ENCODE peak calls at places on chromosomes 6 and 20, in four cellular contexts. U is IMR-90, P is A549, K is K562. W is an unnamed sample.

GRCh38 chr20:53255102-53255710 is 283.0 kb downstream of the TSHZ2 start:
- DNase-seq in U (no peak), P (no peak), K (no peak), W (no peak)

GRCh38 chr20:57868310-57868709 is 158.5 kb upstream of the PMEPA1 start:
- DNase-seq in U (no peak), P (no peak), K (no peak), W (no peak)

GRCh38 chr20:63595416-63596127 is 21.5 kb upstream of the HELZ2 start:
- DNase-seq in U (no peak), P (no peak), K (no peak), W (no peak)

GRCh38 chr20:38275815-38276550 is 15.4 kb upstream of the KIAA1755 start:
- DNase-seq in U (peak; percentile 96), P (no peak), K (no peak), W (no peak)

GRCh38 chr20:24770628-24771556 is 178.2 kb upstream of the CST7 start:
- DNase-seq in U (no peak), P (no peak), K (no peak), W (no peak)

GRCh38 chr6:135880066-135880972 is 28.8 kb downstream of the PDE7B start:
- DNase-seq in U (peak; percentile 76), P (peak; percentile 3), K (no peak), W (peak; percentile 61)

GRCh38 chr20:62087227-62087626 is 21.5 kb upstream of the TAF4 start:
- DNase-seq in U (no peak), P (no peak), K (no peak), W (no peak)

GRCh38 chr6:63573140-63573898 is 1.0 kb downstream of the LOC128125822 start:
- DNase-seq in U (peak; percentile 55), P (no peak), K (peak; percentile 61), W (peak; percentile 55)

GRCh38 chr6:107727096-107727757 is 96.9 kb downstream of the SCML4 start:
- DNase-seq in U (no peak), P (no peak), K (no peak), W (no peak)

GRCh38 chr20:25302596-25302995 is 54.7 kb downstream of the PYGB start:
- DNase-seq in U (no peak), P (no peak), K (no peak), W (no peak)

GRCh38 chr6:114747995-114748625 is 405.3 kb upstream of the HS3ST5 start:
- DNase-seq in U (peak; percentile 45), P (no peak), K (peak; percentile 4), W (no peak)

GRCh38 chr20:25369971-25370370 is 20.7 kb downstream of the ABHD12 start:
- DNase-seq in U (no peak), P (no peak), K (no peak), W (no peak)

GRCh38 chr20:6575912-6576391 is 191.5 kb upstream of the BMP2 start:
- DNase-seq in U (peak; percentile 72), P (no peak), K (no peak), W (peak; percentile 53)

GRCh38 chr6:25138697-25139051 is 140.5 kb upstream of the CARMIL1 start:
- DNase-seq in U (peak; percentile 30), P (no peak), K (no peak), W (no peak)

GRCh38 chr6:148814869-148815268 is 68.0 kb downstream of the UST start:
- DNase-seq in U (no peak), P (no peak), K (no peak), W (no peak)

GRCh38 chr20:48716086-48716485 is 111.7 kb downstream of the PREX1 start:
- DNase-seq in U (no peak), P (no peak), K (no peak), W (no peak)

GRCh38 chr6:4055420-4056041 is 23.4 kb downstream of the FAM217A start:
- DNase-seq in U (peak; percentile 89), P (peak; percentile 47), K (peak; percentile 61), W (no peak)

GRCh38 chr6:32819729-32820128 is 2.9 kb upstream of the HLA-DOB start:
- DNase-seq in U (peak; percentile 79), P (no peak), K (no peak), W (no peak)

GRCh38 chr20:30376767-30377658 is 880.5 kb upstream of the DEFB115 start:
- DNase-seq in U (peak; percentile 79), P (peak; percentile 67), K (peak; percentile 86), W (peak; percentile 28)

GRCh38 chr6:157241411-157241979 is 81.8 kb downstream of the TMEM242 start:
- DNase-seq in U (no peak), P (no peak), K (no peak), W (no peak)

GRCh38 chr6:167676000-167676665 is 150.6 kb upstream of the AFDN start:
- DNase-seq in U (no peak), P (no peak), K (no peak), W (no peak)

GRCh38 chr20:6055161-6055783 is 1.4 kb upstream of the LRRN4 start:
- DNase-seq in U (no peak), P (no peak), K (peak; percentile 34), W (no peak)

GRCh38 chr6:5246870-5247161 is 13.9 kb downstream of the LYRM4 start:
- DNase-seq in U (no peak), P (no peak), K (no peak), W (no peak)

GRCh38 chr6:11076540-11076939 is 17.1 kb upstream of the SMIM13 start:
- DNase-seq in U (no peak), P (no peak), K (no peak), W (no peak)

GRCh38 chr20:38156888-38157634 is 8.0 kb downstream of the TGM2 start:
- DNase-seq in U (peak; percentile 34), P (no peak), K (no peak), W (no peak)

GRCh38 chr6:168002812-168003211 is 5.3 kb downstream of the KIF25 start:
- DNase-seq in U (no peak), P (no peak), K (no peak), W (no peak)

GRCh38 chr20:35055445-35056276 is 36.9 kb downstream of the TRPC4AP start:
- DNase-seq in U (peak; percentile 38), P (no peak), K (no peak), W (no peak)

GRCh38 chr20:63103402-63104311 is 96.9 kb upstream of the BHLHE23 start:
- DNase-seq in U (peak; percentile 3), P (no peak), K (no peak), W (no peak)

GRCh38 chr6:27872634-27873028 is 39.6 kb downstream of the OR2B2 start:
- DNase-seq in U (no peak), P (no peak), K (no peak), W (no peak)

GRCh38 chr20:51434556-51435256 is 107.8 kb downstream of the NFATC2 start:
- DNase-seq in U (peak; percentile 91), P (no peak), K (no peak), W (no peak)

GRCh38 chr6:170295519-170296422 is 4.9 kb upstream of the DLL1 start:
- DNase-seq in U (no peak), P (no peak), K (peak; percentile 49), W (no peak)

GRCh38 chr6:139109558-139109957 is 25.3 kb upstream of the HECA start:
- DNase-seq in U (peak; percentile 12), P (no peak), K (no peak), W (no peak)

GRCh38 chr6:1382331-1382882 is 7.0 kb upstream of the FOXF2 start:
- DNase-seq in U (no peak), P (no peak), K (no peak), W (no peak)

GRCh38 chr6:1380625-1381396 is 8.6 kb upstream of the FOXF2 start:
- DNase-seq in U (no peak), P (no peak), K (no peak), W (no peak)

GRCh38 chr6:1382883-1383728 is 6.3 kb upstream of the FOXF2 start:
- DNase-seq in U (no peak), P (no peak), K (no peak), W (no peak)

GRCh38 chr6:1379810-1380198 is 9.6 kb upstream of the FOXF2 start:
- DNase-seq in U (no peak), P (no peak), K (no peak), W (no peak)

GRCh38 chr6:1381397-1382330 is 7.7 kb upstream of the FOXF2 start:
- DNase-seq in U (no peak), P (no peak), K (peak; percentile 77), W (no peak)
- TF ChIP-seq ELK1 in U (no peak), P (no peak), K (no peak), W (no peak)

DNA sequence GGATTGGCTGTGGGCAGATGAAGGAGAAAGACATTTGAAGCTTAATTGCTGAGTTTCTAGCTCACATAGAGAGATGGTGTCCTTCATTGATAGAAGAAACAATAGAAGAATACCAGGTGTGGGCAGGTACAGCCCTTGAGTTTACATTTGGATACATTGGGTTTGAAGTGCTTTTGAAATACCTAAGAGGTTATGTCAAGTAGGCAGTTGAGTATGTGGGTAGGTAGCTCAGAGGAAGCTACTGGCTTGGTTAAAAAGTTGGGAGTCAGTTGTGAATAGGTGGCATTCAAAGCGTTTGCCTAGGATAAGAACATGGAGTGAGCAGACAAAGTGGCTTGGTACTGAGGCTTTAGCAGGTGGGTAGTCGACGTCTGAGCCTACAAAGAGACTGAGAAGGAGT is 25.0 kb downstream of the NDUFAF5 start:
- DNase-seq in U (no peak), P (no peak), K (no peak), W (no peak)
- H3K4me1 ChIP-seq in U (no peaks in the 10 kb centered on the region), P (no peaks in the 10 kb centered on the region), K (no peaks in the 10 kb centered on the region), W (no peaks in the 10 kb centered on the region)

GRCh38 chr6:44642345-44642744 is 254.8 kb downstream of the CDC5L start:
- DNase-seq in U (no peak), P (no peak), K (no peak), W (no peak)

GRCh38 chr6:44641344-44641743 is 253.8 kb downstream of the CDC5L start:
- DNase-seq in U (no peak), P (no peak), K (no peak), W (no peak)

GRCh38 chr6:44646355-44646754 is 258.8 kb downstream of the CDC5L start:
- DNase-seq in U (peak; percentile 19), P (no peak), K (no peak), W (no peak)

GRCh38 chr6:44642870-44643522 is 255.5 kb downstream of the CDC5L start:
- DNase-seq in U (peak; percentile 18), P (no peak), K (no peak), W (no peak)

DNA sequence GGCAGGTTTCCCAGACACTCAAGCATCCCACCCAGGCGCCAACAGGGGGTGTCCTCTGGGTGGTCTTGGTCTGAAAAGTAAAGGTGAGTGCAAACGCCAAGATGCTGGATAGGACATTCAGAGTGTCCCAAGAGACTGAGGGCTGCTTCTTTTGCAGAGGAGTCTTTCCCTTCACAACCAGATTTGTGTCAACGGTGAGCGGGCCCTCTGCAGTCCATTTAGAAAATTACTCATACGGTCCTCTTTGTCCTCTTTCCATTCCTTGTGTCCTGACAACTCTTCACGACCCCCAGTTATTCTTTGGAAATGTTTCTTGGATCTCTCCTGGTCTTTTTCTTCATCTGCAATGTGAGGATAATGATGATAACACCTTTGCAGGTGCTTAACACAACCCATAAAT is 257.8 kb downstream of the CDC5L start:
- DNase-seq in U (no peak), P (no peak), K (peak; percentile 24), W (no peak)
- TF ChIP-seq ELK1 in U (no peak), P (no peak), K (no peak), W (no peak)

GRCh38 chr20:1949711-1950110 is 44.1 kb downstream of the PDYN start:
- DNase-seq in U (no peak), P (no peak), K (no peak), W (no peak)
- H3K4me1 ChIP-seq in U (peaks cover 2% of the 10 kb centered on the region), P (no peaks in the 10 kb centered on the region), K (no peaks in the 10 kb centered on the region), W (peaks cover 18% of the 10 kb centered on the region)

GRCh38 chr6:101296184-101296583 is 97.3 kb upstream of the GRIK2 start:
- DNase-seq in U (peak; percentile 2), P (no peak), K (no peak), W (no peak)

GRCh38 chr6:101290346-101290745 is 103.2 kb upstream of the GRIK2 start:
- DNase-seq in U (no peak), P (no peak), K (no peak), W (no peak)

GRCh38 chr6:101294676-101295075 is 98.8 kb upstream of the GRIK2 start:
- DNase-seq in U (no peak), P (no peak), K (no peak), W (no peak)

GRCh38 chr6:101294051-101294638 is 99.4 kb upstream of the GRIK2 start:
- DNase-seq in U (no peak), P (no peak), K (no peak), W (no peak)
- TF ChIP-seq ELK1 in U (no peak), P (no peak), K (no peak), W (no peak)